ENCODE peak calls at places on chromosomes 5 and 9, in ten cellular contexts. L, V, A, P, D, G, S, F, C and W are unnamed samples.

GRCh38 chr9:126397056-126397455 is 70.4 kb downstream of the MVB12B start:
- DNase-seq in D (no peak), V (peak), G (no peak), L (no peak), F (no peak), C (no peak), S (peak), A (no peak), P (peak), W (no peak)

GRCh38 chr5:5371005-5371404 is 51.5 kb upstream of the ICE1 start:
- DNase-seq in L (no peak), A (no peak), S (no peak), F (no peak), G (no peak), V (no peak), C (no peak), P (no peak), D (no peak), W (no peak)

GRCh38 chr5:159901772-159902171 is 14.5 kb upstream of the ADRA1B start:
- DNase-seq in S (no peak), D (no peak), F (no peak), P (no peak), G (no peak), V (no peak), C (no peak), A (no peak), L (no peak), W (no peak)

GRCh38 chr9:90926920-90927319 is 125.3 kb downstream of the SYK start:
- DNase-seq in S (no peak), P (no peak), A (no peak), F (no peak), G (no peak), V (no peak), C (peak), D (no peak), L (no peak), W (no peak)

GRCh38 chr9:2181794-2182193 is 166.6 kb downstream of the SMARCA2 start:
- DNase-seq in F (no peak), A (no peak), G (peak), L (no peak), S (no peak), V (no peak), C (no peak), P (no peak), D (no peak), W (no peak)

GRCh38 chr5:151040211-151040747 is 19.9 kb downstream of the GPX3 start:
- DNase-seq in L (peak), G (no peak), P (no peak), S (no peak), D (no peak), F (no peak), C (no peak), A (no peak), V (no peak), W (no peak)

GRCh38 chr9:83451308-83451707 is 86.9 kb downstream of the FRMD3 start:
- DNase-seq in C (no peak), A (no peak), F (no peak), P (no peak), G (no peak), V (no peak), S (no peak), L (no peak), D (no peak), W (no peak)

GRCh38 chr9:6955251-6955921 is 197.6 kb downstream of the KDM4C start:
- DNase-seq in V (no peak), C (peak), L (no peak), S (no peak), P (no peak), A (no peak), D (no peak), F (no peak), G (peak), W (no peak)

GRCh38 chr9:92740446-92740961 is 24.1 kb downstream of the BICD2 start:
- DNase-seq in L (peak), V (no peak), C (no peak), A (no peak), D (no peak), S (no peak), P (no peak), F (peak), G (no peak), W (no peak)

GRCh38 chr5:179223961-179224360 is 121.3 kb downstream of the ADAMTS2 start:
- DNase-seq in L (peak), A (no peak), D (no peak), G (no peak), F (peak), S (no peak), V (no peak), C (no peak), P (no peak), W (no peak)

GRCh38 chr9:134536101-134536900 is 105.3 kb upstream of the COL5A1 start:
- DNase-seq in F (no peak), S (no peak), P (no peak), V (no peak), L (no peak), A (no peak), D (no peak), C (peak), G (peak), W (no peak)

GRCh38 chr5:149489605-149490037 is 61.6 kb downstream of the CSNK1A1 start:
- DNase-seq in G (no peak), F (no peak), C (no peak), L (no peak), D (no peak), A (no peak), V (no peak), P (no peak), S (no peak), W (no peak)

GRCh38 chr5:93611900-93612898 is 29.2 kb downstream of the NR2F1 start:
- DNase-seq in F (no peak), S (no peak), L (no peak), A (no peak), C (peak), V (no peak), P (no peak), G (peak), D (no peak), W (no peak)

GRCh38 chr9:37134166-37134565 is 13.8 kb downstream of the ZCCHC7 start:
- DNase-seq in C (no peak), L (no peak), G (no peak), S (no peak), F (no peak), P (no peak), A (no peak), V (no peak), D (no peak), W (no peak)

GRCh38 chr9:89592201-89592815 is 12.5 kb upstream of the GADD45G start:
- DNase-seq in F (no peak), V (no peak), A (no peak), D (no peak), P (no peak), C (no peak), L (no peak), S (no peak), G (no peak), W (no peak)

GRCh38 chr5:109645591-109646236 is 44.0 kb upstream of the MAN2A1 start:
- DNase-seq in D (no peak), L (no peak), P (no peak), S (no peak), F (no peak), G (no peak), V (no peak), C (no peak), A (no peak), W (no peak)

GRCh38 chr5:39175273-39175955 is 43.9 kb downstream of the FYB1 start:
- DNase-seq in D (no peak), S (no peak), L (no peak), F (no peak), V (no peak), A (no peak), C (no peak), P (no peak), G (no peak), W (no peak)